ENCODE peak calls at places on chromosome 21, in four cellular contexts. One of them, this sample, is unnamed.

GRCh38 chr21:32021319-32022027 is 148.7 kb downstream of the HUNK start:
- DNase-seq in right lobe of liver: peak
- DNase-seq in GM23338: no peak
- DNase-seq in uterus: no peak
- DNase-seq in this sample: no peak

GRCh38 chr21:38768385-38769071 is 37.2 kb upstream of the ETS2 start:
- DNase-seq in right lobe of liver: no peak
- DNase-seq in GM23338: no peak
- DNase-seq in uterus: no peak
- DNase-seq in this sample: no peak

GRCh38 chr21:18252686-18253085 is 8.1 kb downstream of the CHODL start:
- DNase-seq in right lobe of liver: no peak
- DNase-seq in GM23338: no peak
- DNase-seq in uterus: no peak
- DNase-seq in this sample: no peak

GRCh38 chr21:36861924-36862323 is 104.5 kb downstream of the HLCS start:
- DNase-seq in right lobe of liver: no peak
- DNase-seq in GM23338: no peak
- DNase-seq in uterus: no peak
- DNase-seq in this sample: no peak

GRCh38 chr21:31946236-31946635 is 73.4 kb downstream of the HUNK start:
- DNase-seq in right lobe of liver: no peak
- DNase-seq in GM23338: no peak
- DNase-seq in uterus: no peak
- DNase-seq in this sample: no peak

GRCh38 chr21:39640754-39641153 is 28.0 kb downstream of the B3GALT5 start:
- DNase-seq in right lobe of liver: no peak
- DNase-seq in GM23338: no peak
- DNase-seq in uterus: no peak
- DNase-seq in this sample: no peak

GRCh38 chr21:15212214-15212613 is 147.4 kb upstream of the NRIP1 start:
- DNase-seq in right lobe of liver: no peak
- DNase-seq in GM23338: no peak
- DNase-seq in uterus: no peak
- DNase-seq in this sample: no peak

GRCh38 chr21:18298228-18298627 is 53.6 kb downstream of the CHODL start:
- DNase-seq in right lobe of liver: no peak
- DNase-seq in GM23338: peak
- DNase-seq in uterus: no peak
- DNase-seq in this sample: no peak

GRCh38 chr21:38796426-38796825 is 9.3 kb upstream of the ETS2 start:
- DNase-seq in right lobe of liver: no peak
- DNase-seq in GM23338: no peak
- DNase-seq in uterus: no peak
- DNase-seq in this sample: no peak

GRCh38 chr21:39220150-39220549 is 36.9 kb upstream of the PSMG1 start:
- DNase-seq in right lobe of liver: no peak
- DNase-seq in GM23338: no peak
- DNase-seq in uterus: no peak
- DNase-seq in this sample: no peak

GRCh38 chr21:15741510-15741909 is 11.7 kb downstream of the USP25 start:
- DNase-seq in right lobe of liver: no peak
- DNase-seq in GM23338: no peak
- DNase-seq in uterus: no peak
- DNase-seq in this sample: no peak

GRCh38 chr21:39439232-39439631 is 6.3 kb downstream of the LCA5L start:
- DNase-seq in right lobe of liver: no peak
- DNase-seq in GM23338: no peak
- DNase-seq in uterus: no peak
- DNase-seq in this sample: no peak

GRCh38 chr21:34986561-34987533 is 62.3 kb downstream of the RUNX1 start:
- DNase-seq in right lobe of liver: no peak
- DNase-seq in GM23338: peak
- DNase-seq in uterus: no peak
- DNase-seq in this sample: no peak

GRCh38 chr21:38669186-38669585 is 136.5 kb upstream of the ETS2 start:
- DNase-seq in right lobe of liver: no peak
- DNase-seq in GM23338: peak
- DNase-seq in uterus: no peak
- DNase-seq in this sample: no peak

GRCh38 chr21:38470762-38471161 is 27.5 kb downstream of the ERG start:
- DNase-seq in right lobe of liver: no peak
- DNase-seq in GM23338: no peak
- DNase-seq in uterus: no peak
- DNase-seq in this sample: no peak

GRCh38 chr21:41171210-41171609 is 3.2 kb downstream of the BACE2 start:
- DNase-seq in right lobe of liver: no peak
- DNase-seq in GM23338: no peak
- DNase-seq in uterus: peak
- DNase-seq in this sample: no peak

GRCh38 chr21:41121785-41122415 is 46.1 kb upstream of the BACE2 start:
- DNase-seq in right lobe of liver: peak
- DNase-seq in GM23338: peak
- DNase-seq in uterus: peak
- DNase-seq in this sample: no peak

GRCh38 chr21:37079211-37079824 is 6.3 kb downstream of the TTC3 start:
- DNase-seq in right lobe of liver: no peak
- DNase-seq in GM23338: peak
- DNase-seq in uterus: no peak
- DNase-seq in this sample: no peak

GRCh38 chr21:35925497-35925896 is 134.8 kb downstream of the SETD4 start:
- DNase-seq in right lobe of liver: no peak
- DNase-seq in GM23338: no peak
- DNase-seq in uterus: peak
- DNase-seq in this sample: no peak

GRCh38 chr21:27818847-27819246 is 852.0 kb upstream of the ADAMTS5 start:
- DNase-seq in right lobe of liver: no peak
- DNase-seq in GM23338: no peak
- DNase-seq in uterus: no peak
- DNase-seq in this sample: no peak

GRCh38 chr21:18369115-18369514 is 34.5 kb downstream of the TMPRSS15 start:
- DNase-seq in right lobe of liver: no peak
- DNase-seq in GM23338: peak
- DNase-seq in uterus: no peak
- DNase-seq in this sample: no peak

GRCh38 chr21:17492415-17493168 is 20.3 kb upstream of the CXADR start:
- DNase-seq in right lobe of liver: no peak
- DNase-seq in GM23338: no peak
- DNase-seq in uterus: no peak
- DNase-seq in this sample: no peak

GRCh38 chr21:33490991-33491372 is 534 bp downstream of the DNAJC28 start:
- DNase-seq in right lobe of liver: no peak
- DNase-seq in GM23338: no peak
- DNase-seq in uterus: no peak
- DNase-seq in this sample: no peak

GRCh38 chr21:33374080-33374873 is 28.9 kb upstream of the IFNGR2 start:
- DNase-seq in right lobe of liver: peak
- DNase-seq in GM23338: peak
- DNase-seq in uterus: no peak
- DNase-seq in this sample: no peak

GRCh38 chr21:37292946-37293345 is 25.8 kb upstream of the VPS26C start:
- DNase-seq in right lobe of liver: no peak
- DNase-seq in GM23338: no peak
- DNase-seq in uterus: peak
- DNase-seq in this sample: no peak

GRCh38 chr21:34035619-34036354 is 37.6 kb upstream of the MRPS6 start:
- DNase-seq in right lobe of liver: no peak
- DNase-seq in GM23338: no peak
- DNase-seq in uterus: no peak
- DNase-seq in this sample: no peak

GRCh38 chr21:17611414-17612022 is 1.2 kb downstream of the BTG3 start:
- DNase-seq in right lobe of liver: peak
- DNase-seq in GM23338: peak
- DNase-seq in uterus: peak
- DNase-seq in this sample: peak

GRCh38 chr21:32096411-32096810 is 182.4 kb downstream of the MIS18A start:
- DNase-seq in right lobe of liver: no peak
- DNase-seq in GM23338: peak
- DNase-seq in uterus: no peak
- DNase-seq in this sample: peak

DNA sequence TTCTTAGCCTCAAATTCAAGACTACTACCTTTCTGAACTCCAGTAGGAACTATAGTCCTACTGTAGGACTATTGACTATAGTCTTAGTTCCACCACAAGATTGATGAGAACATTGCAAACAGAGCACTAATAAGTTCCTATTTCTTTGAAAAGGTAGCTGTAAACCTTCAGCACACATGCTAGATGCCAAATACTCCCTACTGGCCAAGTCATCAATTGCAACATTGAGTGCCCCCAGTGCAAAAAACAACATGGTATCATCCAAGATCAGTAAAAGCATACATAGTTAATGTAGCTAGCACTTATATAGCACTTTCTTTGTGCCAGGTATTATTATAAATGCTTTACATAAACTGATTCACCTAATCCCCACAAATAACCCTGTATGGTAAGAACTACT is 99.8 kb downstream of the MRPL39 start:
- DNase-seq in right lobe of liver: no peak
- DNase-seq in GM23338: peak
- DNase-seq in uterus: no peak
- DNase-seq in this sample: no peak
- TF ChIP-seq CTCF in right lobe of liver: no peak
- TF ChIP-seq CTCF in GM23338: peak
- TF ChIP-seq CTCF in uterus: no peak
- TF ChIP-seq CTCF in this sample: no peak

GRCh38 chr21:29499734-29500343 is 201.1 kb downstream of the BACH1 start:
- DNase-seq in right lobe of liver: no peak
- DNase-seq in GM23338: peak
- DNase-seq in uterus: no peak
- DNase-seq in this sample: peak
- TF ChIP-seq CTCF in right lobe of liver: peak
- TF ChIP-seq CTCF in GM23338: peak
- TF ChIP-seq CTCF in uterus: no peak
- TF ChIP-seq CTCF in this sample: peak

DNA sequence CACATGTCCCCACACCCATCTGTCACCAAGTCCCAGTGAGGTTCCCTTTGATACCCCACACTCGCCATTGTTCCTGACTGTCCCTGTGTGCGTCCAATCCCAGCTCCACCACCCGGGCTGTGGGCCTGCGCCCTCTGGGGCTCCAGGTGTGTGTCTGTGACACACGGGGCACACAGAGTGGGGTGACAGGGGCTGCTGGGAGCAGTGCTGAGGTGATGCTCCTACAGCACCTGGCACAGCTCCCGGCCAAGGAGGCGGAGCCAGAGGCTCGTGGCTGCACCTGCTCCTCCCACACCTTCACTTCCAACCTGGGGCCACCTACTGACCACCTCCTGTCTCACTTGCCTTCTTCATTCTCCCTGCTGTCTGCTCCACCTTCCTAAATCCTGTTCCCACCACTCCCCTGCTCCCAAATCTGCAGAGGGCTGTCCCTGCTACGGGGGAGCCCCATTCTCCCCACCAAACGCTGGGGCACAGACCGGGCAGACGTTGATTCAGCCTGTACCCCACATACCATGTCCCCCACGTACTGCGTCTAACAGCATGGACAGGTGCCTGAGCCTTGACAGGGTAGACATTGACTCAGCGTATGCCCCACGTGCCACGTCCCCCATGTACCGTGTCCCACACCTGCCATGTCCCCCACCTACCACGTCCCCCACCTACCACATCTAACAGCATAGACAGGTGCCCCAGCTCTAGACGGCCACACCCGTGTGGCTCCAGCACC is 16.4 kb downstream of the WDR4 start:
- DNase-seq in right lobe of liver: no peak
- DNase-seq in GM23338: peak
- DNase-seq in uterus: no peak
- DNase-seq in this sample: no peak
- TF ChIP-seq CTCF in right lobe of liver: no peak
- TF ChIP-seq CTCF in GM23338: no peak
- TF ChIP-seq CTCF in uterus: no peak
- TF ChIP-seq CTCF in this sample: no peak

GRCh38 chr21:45749974-45750373 is 106.4 kb downstream of the PCBP3 start:
- DNase-seq in right lobe of liver: no peak
- DNase-seq in GM23338: no peak
- DNase-seq in uterus: no peak
- DNase-seq in this sample: no peak

GRCh38 chr21:45747802-45748445 is 104.4 kb downstream of the PCBP3 start:
- DNase-seq in right lobe of liver: no peak
- DNase-seq in GM23338: peak
- DNase-seq in uterus: no peak
- DNase-seq in this sample: no peak

GRCh38 chr21:45748593-45748992 is 105.1 kb downstream of the PCBP3 start:
- DNase-seq in right lobe of liver: no peak
- DNase-seq in GM23338: no peak
- DNase-seq in uterus: no peak
- DNase-seq in this sample: no peak

GRCh38 chr21:45753445-45753844 is 109.9 kb downstream of the PCBP3 start:
- DNase-seq in right lobe of liver: no peak
- DNase-seq in GM23338: no peak
- DNase-seq in uterus: no peak
- DNase-seq in this sample: no peak

GRCh38 chr21:45750924-45751323 is 107.4 kb downstream of the PCBP3 start:
- DNase-seq in right lobe of liver: no peak
- DNase-seq in GM23338: no peak
- DNase-seq in uterus: no peak
- DNase-seq in this sample: no peak
- TF ChIP-seq CTCF in right lobe of liver: no peak
- TF ChIP-seq CTCF in GM23338: no peak
- TF ChIP-seq CTCF in uterus: no peak
- TF ChIP-seq CTCF in this sample: no peak

GRCh38 chr21:23160914-23161313 is 2162.7 kb downstream of the NCAM2 start:
- DNase-seq in right lobe of liver: no peak
- DNase-seq in GM23338: no peak
- DNase-seq in uterus: no peak
- DNase-seq in this sample: no peak
- TF ChIP-seq CTCF in right lobe of liver: no peak
- TF ChIP-seq CTCF in GM23338: peak
- TF ChIP-seq CTCF in uterus: no peak
- TF ChIP-seq CTCF in this sample: peak

GRCh38 chr21:43631411-43632107 is 27.7 kb downstream of the HSF2BP start:
- DNase-seq in right lobe of liver: no peak
- DNase-seq in GM23338: no peak
- DNase-seq in uterus: no peak
- DNase-seq in this sample: no peak
- TF ChIP-seq CTCF in right lobe of liver: no peak
- TF ChIP-seq CTCF in GM23338: no peak
- TF ChIP-seq CTCF in uterus: no peak
- TF ChIP-seq CTCF in this sample: no peak

This sample was measured in D721Med.